ENCODE peak calls at places on chromosomes 13 and 19, in ten cellular contexts. One of them, this sample, is unnamed.

GRCh38 chr13:77397636-77398035 is 70.7 kb upstream of the MYCBP2 start:
- DNase-seq in activated CD8-positive, alpha-beta memory T cell treated with anti-CD3 and anti-CD28 coated beads, Interleukin-2, amount 10 ng/mL, durations not matched to agents 7 days and 5 days: no peak
- DNase-seq in ureter: no peak
- DNase-seq in NCI-H774: no peak
- DNase-seq in HFF-Myc: no peak
- DNase-seq in T-helper 2 cell: no peak
- DNase-seq in kidney glomerular epithelial cell: no peak
- DNase-seq in lower lobe of right lung: no peak
- DNase-seq in dorsolateral prefrontal cortex: no peak
- DNase-seq in RKO: no peak
- DNase-seq in this sample: no peak

GRCh38 chr19:13526552-13526951 is 20.3 kb upstream of the CACNA1A start:
- DNase-seq in activated CD8-positive, alpha-beta memory T cell treated with anti-CD3 and anti-CD28 coated beads, Interleukin-2, amount 10 ng/mL, durations not matched to agents 7 days and 5 days: no peak
- DNase-seq in ureter: no peak
- DNase-seq in NCI-H774: no peak
- DNase-seq in HFF-Myc: peak; percentile 15
- DNase-seq in T-helper 2 cell: no peak
- DNase-seq in kidney glomerular epithelial cell: no peak
- DNase-seq in lower lobe of right lung: no peak
- DNase-seq in dorsolateral prefrontal cortex: no peak
- DNase-seq in RKO: peak; percentile 59
- DNase-seq in this sample: peak; percentile 19

GRCh38 chr19:1624458-1624857 is 19.2 kb upstream of the UQCR11 start:
- DNase-seq in activated CD8-positive, alpha-beta memory T cell treated with anti-CD3 and anti-CD28 coated beads, Interleukin-2, amount 10 ng/mL, durations not matched to agents 7 days and 5 days: peak; percentile 52
- DNase-seq in ureter: no peak
- DNase-seq in NCI-H774: no peak
- DNase-seq in HFF-Myc: no peak
- DNase-seq in T-helper 2 cell: peak; percentile 9
- DNase-seq in kidney glomerular epithelial cell: no peak
- DNase-seq in lower lobe of right lung: peak; percentile 74
- DNase-seq in dorsolateral prefrontal cortex: no peak
- DNase-seq in RKO: peak; percentile 30
- DNase-seq in this sample: peak; percentile 46

GRCh38 chr19:58352760-58353671 is at the start of gene A1BG:
- DNase-seq in activated CD8-positive, alpha-beta memory T cell treated with anti-CD3 and anti-CD28 coated beads, Interleukin-2, amount 10 ng/mL, durations not matched to agents 7 days and 5 days: no peak
- DNase-seq in ureter: no peak
- DNase-seq in NCI-H774: no peak
- DNase-seq in HFF-Myc: no peak
- DNase-seq in T-helper 2 cell: no peak
- DNase-seq in kidney glomerular epithelial cell: no peak
- DNase-seq in lower lobe of right lung: peak; percentile 37
- DNase-seq in dorsolateral prefrontal cortex: no peak
- DNase-seq in RKO: no peak
- DNase-seq in this sample: no peak

GRCh38 chr13:22468055-22468454 is 712.7 kb upstream of the SGCG start:
- DNase-seq in activated CD8-positive, alpha-beta memory T cell treated with anti-CD3 and anti-CD28 coated beads, Interleukin-2, amount 10 ng/mL, durations not matched to agents 7 days and 5 days: no peak
- DNase-seq in ureter: no peak
- DNase-seq in NCI-H774: no peak
- DNase-seq in HFF-Myc: no peak
- DNase-seq in T-helper 2 cell: no peak
- DNase-seq in kidney glomerular epithelial cell: no peak
- DNase-seq in lower lobe of right lung: no peak
- DNase-seq in dorsolateral prefrontal cortex: no peak
- DNase-seq in RKO: no peak
- DNase-seq in this sample: no peak

GRCh38 chr13:49495783-49496762 is at the start of gene PHF11:
- DNase-seq in activated CD8-positive, alpha-beta memory T cell treated with anti-CD3 and anti-CD28 coated beads, Interleukin-2, amount 10 ng/mL, durations not matched to agents 7 days and 5 days: peak; percentile 92
- DNase-seq in ureter: peak; percentile 84
- DNase-seq in NCI-H774: no peak
- DNase-seq in HFF-Myc: peak; percentile 38
- DNase-seq in T-helper 2 cell: peak; percentile 83
- DNase-seq in kidney glomerular epithelial cell: peak; percentile 25
- DNase-seq in lower lobe of right lung: peak; percentile 93
- DNase-seq in dorsolateral prefrontal cortex: peak; percentile 45
- DNase-seq in RKO: peak; percentile 86
- DNase-seq in this sample: peak; percentile 90

GRCh38 chr13:27034678-27035111 is 136.9 kb downstream of the USP12 start:
- DNase-seq in activated CD8-positive, alpha-beta memory T cell treated with anti-CD3 and anti-CD28 coated beads, Interleukin-2, amount 10 ng/mL, durations not matched to agents 7 days and 5 days: peak; percentile 34
- DNase-seq in ureter: no peak
- DNase-seq in NCI-H774: no peak
- DNase-seq in HFF-Myc: no peak
- DNase-seq in T-helper 2 cell: no peak
- DNase-seq in kidney glomerular epithelial cell: no peak
- DNase-seq in lower lobe of right lung: no peak
- DNase-seq in dorsolateral prefrontal cortex: peak; percentile 36
- DNase-seq in RKO: no peak
- DNase-seq in this sample: no peak

GRCh38 chr13:98539655-98540054 is 37.3 kb downstream of the STK24 start:
- DNase-seq in activated CD8-positive, alpha-beta memory T cell treated with anti-CD3 and anti-CD28 coated beads, Interleukin-2, amount 10 ng/mL, durations not matched to agents 7 days and 5 days: no peak
- DNase-seq in ureter: no peak
- DNase-seq in NCI-H774: no peak
- DNase-seq in HFF-Myc: peak; percentile 78
- DNase-seq in T-helper 2 cell: no peak
- DNase-seq in kidney glomerular epithelial cell: no peak
- DNase-seq in lower lobe of right lung: no peak
- DNase-seq in dorsolateral prefrontal cortex: no peak
- DNase-seq in RKO: no peak
- DNase-seq in this sample: no peak

GRCh38 chr13:79935121-79935520 is 405.8 kb downstream of the SPRY2 start:
- DNase-seq in activated CD8-positive, alpha-beta memory T cell treated with anti-CD3 and anti-CD28 coated beads, Interleukin-2, amount 10 ng/mL, durations not matched to agents 7 days and 5 days: no peak
- DNase-seq in ureter: no peak
- DNase-seq in NCI-H774: no peak
- DNase-seq in HFF-Myc: no peak
- DNase-seq in T-helper 2 cell: no peak
- DNase-seq in kidney glomerular epithelial cell: no peak
- DNase-seq in lower lobe of right lung: no peak
- DNase-seq in dorsolateral prefrontal cortex: no peak
- DNase-seq in RKO: no peak
- DNase-seq in this sample: no peak

GRCh38 chr13:67143544-67144115 is 86.5 kb downstream of the PCDH9 start:
- DNase-seq in activated CD8-positive, alpha-beta memory T cell treated with anti-CD3 and anti-CD28 coated beads, Interleukin-2, amount 10 ng/mL, durations not matched to agents 7 days and 5 days: no peak
- DNase-seq in ureter: no peak
- DNase-seq in NCI-H774: no peak
- DNase-seq in HFF-Myc: no peak
- DNase-seq in T-helper 2 cell: no peak
- DNase-seq in kidney glomerular epithelial cell: no peak
- DNase-seq in lower lobe of right lung: no peak
- DNase-seq in dorsolateral prefrontal cortex: no peak
- DNase-seq in RKO: no peak
- DNase-seq in this sample: no peak

GRCh38 chr19:1538978-1539377 is 15.1 kb downstream of the PLK5 start:
- DNase-seq in activated CD8-positive, alpha-beta memory T cell treated with anti-CD3 and anti-CD28 coated beads, Interleukin-2, amount 10 ng/mL, durations not matched to agents 7 days and 5 days: no peak
- DNase-seq in ureter: no peak
- DNase-seq in NCI-H774: no peak
- DNase-seq in HFF-Myc: no peak
- DNase-seq in T-helper 2 cell: no peak
- DNase-seq in kidney glomerular epithelial cell: no peak
- DNase-seq in lower lobe of right lung: no peak
- DNase-seq in dorsolateral prefrontal cortex: no peak
- DNase-seq in RKO: no peak
- DNase-seq in this sample: no peak

GRCh38 chr19:7705387-7706187 is 3.7 kb upstream of the FCER2 start:
- DNase-seq in activated CD8-positive, alpha-beta memory T cell treated with anti-CD3 and anti-CD28 coated beads, Interleukin-2, amount 10 ng/mL, durations not matched to agents 7 days and 5 days: peak; percentile 87
- DNase-seq in ureter: no peak
- DNase-seq in NCI-H774: no peak
- DNase-seq in HFF-Myc: no peak
- DNase-seq in T-helper 2 cell: peak; percentile 68
- DNase-seq in kidney glomerular epithelial cell: no peak
- DNase-seq in lower lobe of right lung: peak; percentile 72
- DNase-seq in dorsolateral prefrontal cortex: no peak
- DNase-seq in RKO: no peak
- DNase-seq in this sample: peak; percentile 80

GRCh38 chr19:34253711-34254551 is 423 bp upstream of the GARRE1 start:
- DNase-seq in activated CD8-positive, alpha-beta memory T cell treated with anti-CD3 and anti-CD28 coated beads, Interleukin-2, amount 10 ng/mL, durations not matched to agents 7 days and 5 days: peak; percentile 89
- DNase-seq in ureter: peak; percentile 89
- DNase-seq in NCI-H774: no peak
- DNase-seq in HFF-Myc: no peak
- DNase-seq in T-helper 2 cell: peak; percentile 69
- DNase-seq in kidney glomerular epithelial cell: no peak
- DNase-seq in lower lobe of right lung: peak; percentile 91
- DNase-seq in dorsolateral prefrontal cortex: peak; percentile 83
- DNase-seq in RKO: peak; percentile 75
- DNase-seq in this sample: peak; percentile 89

GRCh38 chr13:52833261-52833660 is 15.2 kb downstream of the PCDH8 start:
- DNase-seq in activated CD8-positive, alpha-beta memory T cell treated with anti-CD3 and anti-CD28 coated beads, Interleukin-2, amount 10 ng/mL, durations not matched to agents 7 days and 5 days: no peak
- DNase-seq in ureter: no peak
- DNase-seq in NCI-H774: no peak
- DNase-seq in HFF-Myc: no peak
- DNase-seq in T-helper 2 cell: no peak
- DNase-seq in kidney glomerular epithelial cell: no peak
- DNase-seq in lower lobe of right lung: no peak
- DNase-seq in dorsolateral prefrontal cortex: no peak
- DNase-seq in RKO: no peak
- DNase-seq in this sample: no peak

GRCh38 chr13:111860161-111860560 is 206.8 kb upstream of the SOX1 start:
- DNase-seq in activated CD8-positive, alpha-beta memory T cell treated with anti-CD3 and anti-CD28 coated beads, Interleukin-2, amount 10 ng/mL, durations not matched to agents 7 days and 5 days: no peak
- DNase-seq in ureter: no peak
- DNase-seq in NCI-H774: no peak
- DNase-seq in HFF-Myc: no peak
- DNase-seq in T-helper 2 cell: no peak
- DNase-seq in kidney glomerular epithelial cell: no peak
- DNase-seq in lower lobe of right lung: no peak
- DNase-seq in dorsolateral prefrontal cortex: no peak
- DNase-seq in RKO: no peak
- DNase-seq in this sample: no peak

GRCh38 chr13:79393564-79394249 is 12.3 kb downstream of the RBM26 start:
- DNase-seq in activated CD8-positive, alpha-beta memory T cell treated with anti-CD3 and anti-CD28 coated beads, Interleukin-2, amount 10 ng/mL, durations not matched to agents 7 days and 5 days: peak; percentile 62
- DNase-seq in ureter: no peak
- DNase-seq in NCI-H774: no peak
- DNase-seq in HFF-Myc: no peak
- DNase-seq in T-helper 2 cell: no peak
- DNase-seq in kidney glomerular epithelial cell: no peak
- DNase-seq in lower lobe of right lung: peak; percentile 45
- DNase-seq in dorsolateral prefrontal cortex: no peak
- DNase-seq in RKO: no peak
- DNase-seq in this sample: peak; percentile 45

GRCh38 chr19:36256853-36257511 is 42.1 kb downstream of the ZNF146 start:
- DNase-seq in activated CD8-positive, alpha-beta memory T cell treated with anti-CD3 and anti-CD28 coated beads, Interleukin-2, amount 10 ng/mL, durations not matched to agents 7 days and 5 days: peak; percentile 14
- DNase-seq in ureter: peak; percentile 28
- DNase-seq in NCI-H774: no peak
- DNase-seq in HFF-Myc: no peak
- DNase-seq in T-helper 2 cell: no peak
- DNase-seq in kidney glomerular epithelial cell: no peak
- DNase-seq in lower lobe of right lung: no peak
- DNase-seq in dorsolateral prefrontal cortex: no peak
- DNase-seq in RKO: no peak
- DNase-seq in this sample: no peak

GRCh38 chr13:97433727-97434416 is at the start of gene RAP2A:
- DNase-seq in activated CD8-positive, alpha-beta memory T cell treated with anti-CD3 and anti-CD28 coated beads, Interleukin-2, amount 10 ng/mL, durations not matched to agents 7 days and 5 days: peak; percentile 94
- DNase-seq in ureter: peak; percentile 91
- DNase-seq in NCI-H774: peak; percentile 84
- DNase-seq in HFF-Myc: peak; percentile 67
- DNase-seq in T-helper 2 cell: peak; percentile 88
- DNase-seq in kidney glomerular epithelial cell: peak; percentile 78
- DNase-seq in lower lobe of right lung: peak; percentile 93
- DNase-seq in dorsolateral prefrontal cortex: peak; percentile 85
- DNase-seq in RKO: peak; percentile 92
- DNase-seq in this sample: peak; percentile 92

GRCh38 chr19:18091217-18091608 is 4.5 kb upstream of the IL12RB1 start:
- DNase-seq in activated CD8-positive, alpha-beta memory T cell treated with anti-CD3 and anti-CD28 coated beads, Interleukin-2, amount 10 ng/mL, durations not matched to agents 7 days and 5 days: peak; percentile 93
- DNase-seq in ureter: no peak
- DNase-seq in NCI-H774: no peak
- DNase-seq in HFF-Myc: no peak
- DNase-seq in T-helper 2 cell: peak; percentile 92
- DNase-seq in kidney glomerular epithelial cell: no peak
- DNase-seq in lower lobe of right lung: peak; percentile 88
- DNase-seq in dorsolateral prefrontal cortex: no peak
- DNase-seq in RKO: no peak
- DNase-seq in this sample: peak; percentile 88

GRCh38 chr13:29454931-29455481 is 140.5 kb downstream of the SLC7A1 start:
- DNase-seq in activated CD8-positive, alpha-beta memory T cell treated with anti-CD3 and anti-CD28 coated beads, Interleukin-2, amount 10 ng/mL, durations not matched to agents 7 days and 5 days: no peak
- DNase-seq in ureter: no peak
- DNase-seq in NCI-H774: no peak
- DNase-seq in HFF-Myc: no peak
- DNase-seq in T-helper 2 cell: no peak
- DNase-seq in kidney glomerular epithelial cell: no peak
- DNase-seq in lower lobe of right lung: no peak
- DNase-seq in dorsolateral prefrontal cortex: no peak
- DNase-seq in RKO: peak; percentile 18
- DNase-seq in this sample: no peak

GRCh38 chr13:19794552-19795143 is 11.9 kb upstream of the PSPC1 start:
- DNase-seq in activated CD8-positive, alpha-beta memory T cell treated with anti-CD3 and anti-CD28 coated beads, Interleukin-2, amount 10 ng/mL, durations not matched to agents 7 days and 5 days: no peak
- DNase-seq in ureter: peak; percentile 66
- DNase-seq in NCI-H774: no peak
- DNase-seq in HFF-Myc: no peak
- DNase-seq in T-helper 2 cell: no peak
- DNase-seq in kidney glomerular epithelial cell: no peak
- DNase-seq in lower lobe of right lung: no peak
- DNase-seq in dorsolateral prefrontal cortex: no peak
- DNase-seq in RKO: no peak
- DNase-seq in this sample: no peak

GRCh38 chr13:109785141-109785891 is 1.1 kb downstream of the IRS2 start:
- DNase-seq in activated CD8-positive, alpha-beta memory T cell treated with anti-CD3 and anti-CD28 coated beads, Interleukin-2, amount 10 ng/mL, durations not matched to agents 7 days and 5 days: peak; percentile 48
- DNase-seq in ureter: no peak
- DNase-seq in NCI-H774: peak; percentile 77
- DNase-seq in HFF-Myc: no peak
- DNase-seq in T-helper 2 cell: no peak
- DNase-seq in kidney glomerular epithelial cell: peak; percentile 19
- DNase-seq in lower lobe of right lung: peak; percentile 79
- DNase-seq in dorsolateral prefrontal cortex: no peak
- DNase-seq in RKO: peak; percentile 40
- DNase-seq in this sample: peak; percentile 52

GRCh38 chr19:2455481-2456300 is 1.1 kb downstream of the LMNB2 start:
- DNase-seq in activated CD8-positive, alpha-beta memory T cell treated with anti-CD3 and anti-CD28 coated beads, Interleukin-2, amount 10 ng/mL, durations not matched to agents 7 days and 5 days: peak; percentile 71
- DNase-seq in ureter: peak; percentile 64
- DNase-seq in NCI-H774: no peak
- DNase-seq in HFF-Myc: no peak
- DNase-seq in T-helper 2 cell: peak; percentile 47
- DNase-seq in kidney glomerular epithelial cell: no peak
- DNase-seq in lower lobe of right lung: peak; percentile 62
- DNase-seq in dorsolateral prefrontal cortex: no peak
- DNase-seq in RKO: no peak
- DNase-seq in this sample: peak; percentile 58

GRCh38 chr13:79108914-79109643 is 297.0 kb downstream of the RBM26 start:
- DNase-seq in activated CD8-positive, alpha-beta memory T cell treated with anti-CD3 and anti-CD28 coated beads, Interleukin-2, amount 10 ng/mL, durations not matched to agents 7 days and 5 days: no peak
- DNase-seq in ureter: no peak
- DNase-seq in NCI-H774: peak; percentile 67
- DNase-seq in HFF-Myc: no peak
- DNase-seq in T-helper 2 cell: no peak
- DNase-seq in kidney glomerular epithelial cell: no peak
- DNase-seq in lower lobe of right lung: no peak
- DNase-seq in dorsolateral prefrontal cortex: no peak
- DNase-seq in RKO: no peak
- DNase-seq in this sample: no peak

GRCh38 chr19:4375620-4376228 is 24.6 kb downstream of the SH3GL1 start:
- DNase-seq in activated CD8-positive, alpha-beta memory T cell treated with anti-CD3 and anti-CD28 coated beads, Interleukin-2, amount 10 ng/mL, durations not matched to agents 7 days and 5 days: no peak
- DNase-seq in ureter: peak; percentile 62
- DNase-seq in NCI-H774: no peak
- DNase-seq in HFF-Myc: peak; percentile 56
- DNase-seq in T-helper 2 cell: no peak
- DNase-seq in kidney glomerular epithelial cell: no peak
- DNase-seq in lower lobe of right lung: no peak
- DNase-seq in dorsolateral prefrontal cortex: no peak
- DNase-seq in RKO: no peak
- DNase-seq in this sample: no peak

GRCh38 chr19:35379992-35380391 is 9.1 kb downstream of the GPR42 start:
- DNase-seq in activated CD8-positive, alpha-beta memory T cell treated with anti-CD3 and anti-CD28 coated beads, Interleukin-2, amount 10 ng/mL, durations not matched to agents 7 days and 5 days: no peak
- DNase-seq in ureter: no peak
- DNase-seq in NCI-H774: no peak
- DNase-seq in HFF-Myc: no peak
- DNase-seq in T-helper 2 cell: no peak
- DNase-seq in kidney glomerular epithelial cell: no peak
- DNase-seq in lower lobe of right lung: no peak
- DNase-seq in dorsolateral prefrontal cortex: no peak
- DNase-seq in RKO: no peak
- DNase-seq in this sample: no peak